ENCODE peak calls at places on chromosome 1, in six cellular contexts. U is HL-60; B is stomach; X is endothelial cell; G is fibroblast of lung; W is activated CD8-positive, alpha-beta memory T cell treated with anti-CD3 and anti-CD28 coated beads for 1 hour. C is an unnamed sample.

GRCh38 chr1:184497962-184498723 is 111.3 kb downstream of the C1orf21 start:
- DNase-seq in U (no peak), B (no peak), G (no peak), W (no peak), X (no peak), C (no peak)

GRCh38 chr1:95716097-95716496 is 482.1 kb downstream of the RWDD3 start:
- DNase-seq in X (no peak), U (no peak), B (no peak), G (no peak), W (no peak), C (no peak)

GRCh38 chr1:119762953-119763352 is 5.8 kb downstream of the HMGCS2 start:
- DNase-seq in B (no peak), W (no peak), U (no peak), G (no peak), X (no peak), C (no peak)

GRCh38 chr1:220326578-220326977 is 54.3 kb upstream of the RAB3GAP2 start:
- DNase-seq in X (no peak), U (no peak), B (no peak), G (no peak), W (no peak), C (no peak)

GRCh38 chr1:203120325-203121138 is 7.0 kb upstream of the ADORA1 start:
- DNase-seq in G (no peak), X (no peak), B (no peak), U (no peak), W (no peak), C (no peak)

GRCh38 chr1:96472471-96472870 is 249.1 kb upstream of the PTBP2 start:
- DNase-seq in U (no peak), G (peak), B (no peak), W (no peak), X (no peak), C (no peak)

GRCh38 chr1:17119076-17119743 is at the start of gene PADI2:
- DNase-seq in U (peak), X (peak), B (peak), G (peak), W (no peak), C (no peak)

GRCh38 chr1:180385144-180385543 is 117.2 kb downstream of the ACBD6 start:
- DNase-seq in W (no peak), G (no peak), X (no peak), B (no peak), U (no peak), C (no peak)

GRCh38 chr1:156896490-156897033 is 3.0 kb downstream of the PEAR1 start:
- DNase-seq in B (no peak), U (no peak), X (no peak), G (peak), W (no peak), C (no peak)

GRCh38 chr1:30664103-30664755 is 59.2 kb downstream of the MATN1 start:
- DNase-seq in U (no peak), W (no peak), B (no peak), X (no peak), G (no peak), C (no peak)

C was measured in KBM-7.